ENCODE peak calls at places on chromosomes 7 and 10, in eight cellular contexts. One of them, this sample, is unnamed.

GRCh38 chr10:76675951-76676587 is 961.5 kb downstream of the KCNMA1 start:
- DNase-seq in A549: no peak
- DNase-seq in HepG2: no peak
- DNase-seq in Panc1: no peak
- DNase-seq in SK-N-SH: no peak
- DNase-seq in GM23338: no peak
- DNase-seq in GM12878: no peak
- DNase-seq in HCT116: no peak
- DNase-seq in this sample: no peak

GRCh38 chr10:124092270-124093075 is 925 bp downstream of the CHST15 start:
- DNase-seq in Panc1: no peak
- DNase-seq in A549: peak; percentile 62
- DNase-seq in SK-N-SH: peak; percentile 80
- DNase-seq in GM23338: peak; percentile 82
- DNase-seq in HepG2: no peak
- DNase-seq in GM12878: no peak
- DNase-seq in HCT116: no peak
- DNase-seq in this sample: no peak

GRCh38 chr10:69123306-69123746 is 652 bp upstream of the VPS26A start:
- DNase-seq in Panc1: peak; percentile 79
- DNase-seq in HepG2: peak; percentile 31
- DNase-seq in SK-N-SH: peak; percentile 72
- DNase-seq in GM12878: no peak
- DNase-seq in A549: peak; percentile 74
- DNase-seq in HCT116: peak; percentile 41
- DNase-seq in GM23338: peak; percentile 73
- DNase-seq in this sample: no peak

GRCh38 chr7:116500071-116500853 is 724 bp downstream of the CAV2 start:
- DNase-seq in Panc1: no peak
- DNase-seq in GM23338: peak; percentile 71
- DNase-seq in A549: no peak
- DNase-seq in SK-N-SH: peak; percentile 19
- DNase-seq in HepG2: no peak
- DNase-seq in HCT116: no peak
- DNase-seq in GM12878: no peak
- DNase-seq in this sample: no peak

GRCh38 chr7:155395176-155395797 is 62.6 kb upstream of the EN2 start:
- DNase-seq in A549: no peak
- DNase-seq in HCT116: no peak
- DNase-seq in HepG2: no peak
- DNase-seq in SK-N-SH: peak; percentile 65
- DNase-seq in GM12878: no peak
- DNase-seq in Panc1: no peak
- DNase-seq in GM23338: no peak
- DNase-seq in this sample: no peak

GRCh38 chr7:36390199-36391090 is 783 bp downstream of the ANLN start:
- DNase-seq in Panc1: peak; percentile 80
- DNase-seq in GM23338: peak; percentile 93
- DNase-seq in GM12878: no peak
- DNase-seq in HepG2: peak; percentile 73
- DNase-seq in HCT116: peak; percentile 56
- DNase-seq in SK-N-SH: peak; percentile 90
- DNase-seq in A549: peak; percentile 88
- DNase-seq in this sample: peak; percentile 65

GRCh38 chr7:26608402-26608801 is 256.0 kb downstream of the SKAP2 start:
- DNase-seq in GM23338: no peak
- DNase-seq in Panc1: no peak
- DNase-seq in A549: no peak
- DNase-seq in HCT116: no peak
- DNase-seq in HepG2: no peak
- DNase-seq in GM12878: no peak
- DNase-seq in SK-N-SH: no peak
- DNase-seq in this sample: no peak

GRCh38 chr7:156988605-156989185 is 21.8 kb downstream of the MNX1 start:
- DNase-seq in HCT116: no peak
- DNase-seq in GM12878: no peak
- DNase-seq in Panc1: no peak
- DNase-seq in SK-N-SH: peak; percentile 35
- DNase-seq in GM23338: no peak
- DNase-seq in HepG2: peak; percentile 94
- DNase-seq in A549: no peak
- DNase-seq in this sample: no peak

GRCh38 chr7:130894146-130895005 is 160.4 kb upstream of the KLF14 start:
- DNase-seq in SK-N-SH: no peak
- DNase-seq in HCT116: peak; percentile 97
- DNase-seq in GM12878: no peak
- DNase-seq in Panc1: no peak
- DNase-seq in HepG2: peak; percentile 65
- DNase-seq in GM23338: no peak
- DNase-seq in A549: peak; percentile 80
- DNase-seq in this sample: no peak

GRCh38 chr10:120732643-120733313 is 118.4 kb upstream of the WDR11 start:
- DNase-seq in GM23338: no peak
- DNase-seq in GM12878: no peak
- DNase-seq in SK-N-SH: no peak
- DNase-seq in HCT116: no peak
- DNase-seq in Panc1: no peak
- DNase-seq in HepG2: no peak
- DNase-seq in A549: no peak
- DNase-seq in this sample: no peak

GRCh38 chr7:21338728-21339164 is 89.1 kb upstream of the SP4 start:
- DNase-seq in Panc1: no peak
- DNase-seq in GM12878: no peak
- DNase-seq in GM23338: no peak
- DNase-seq in HepG2: no peak
- DNase-seq in A549: no peak
- DNase-seq in SK-N-SH: no peak
- DNase-seq in HCT116: no peak
- DNase-seq in this sample: no peak

GRCh38 chr7:30983042-30983913 is 19.5 kb downstream of the GHRHR start:
- DNase-seq in SK-N-SH: peak; percentile 94
- DNase-seq in GM23338: peak; percentile 95
- DNase-seq in GM12878: no peak
- DNase-seq in Panc1: peak; percentile 67
- DNase-seq in A549: peak; percentile 75
- DNase-seq in HepG2: peak; percentile 39
- DNase-seq in HCT116: peak; percentile 70
- DNase-seq in this sample: peak; percentile 50

GRCh38 chr7:29207469-29207868 is 12.9 kb downstream of the CHN2 start:
- DNase-seq in HepG2: peak; percentile 67
- DNase-seq in HCT116: no peak
- DNase-seq in Panc1: no peak
- DNase-seq in GM23338: no peak
- DNase-seq in SK-N-SH: no peak
- DNase-seq in GM12878: no peak
- DNase-seq in A549: no peak
- DNase-seq in this sample: no peak

GRCh38 chr10:87674963-87675362 is 15.3 kb downstream of the PAPSS2 start:
- DNase-seq in A549: no peak
- DNase-seq in GM23338: no peak
- DNase-seq in HCT116: no peak
- DNase-seq in SK-N-SH: no peak
- DNase-seq in GM12878: no peak
- DNase-seq in Panc1: no peak
- DNase-seq in HepG2: no peak
- DNase-seq in this sample: no peak

GRCh38 chr10:80714566-80714965 is 176.9 kb downstream of the SH2D4B start:
- DNase-seq in SK-N-SH: no peak
- DNase-seq in GM12878: no peak
- DNase-seq in GM23338: no peak
- DNase-seq in Panc1: no peak
- DNase-seq in HCT116: no peak
- DNase-seq in HepG2: no peak
- DNase-seq in A549: no peak
- DNase-seq in this sample: no peak

GRCh38 chr10:133127291-133128125 is 32.5 kb upstream of the KNDC1 start:
- DNase-seq in HepG2: no peak
- DNase-seq in A549: no peak
- DNase-seq in Panc1: no peak
- DNase-seq in GM12878: no peak
- DNase-seq in SK-N-SH: peak; percentile 79
- DNase-seq in GM23338: peak; percentile 70
- DNase-seq in HCT116: peak; percentile 1
- DNase-seq in this sample: no peak

GRCh38 chr7:106178593-106179134 is 66.6 kb upstream of the SYPL1 start:
- DNase-seq in GM23338: no peak
- DNase-seq in A549: peak; percentile 21
- DNase-seq in Panc1: no peak
- DNase-seq in SK-N-SH: no peak
- DNase-seq in GM12878: no peak
- DNase-seq in HepG2: peak; percentile 5
- DNase-seq in HCT116: peak; percentile 16
- DNase-seq in this sample: no peak

GRCh38 chr7:2629740-2630681 is 1.8 kb upstream of the TTYH3 start:
- DNase-seq in GM12878: no peak
- DNase-seq in A549: no peak
- DNase-seq in Panc1: no peak
- DNase-seq in HepG2: peak; percentile 69
- DNase-seq in SK-N-SH: no peak
- DNase-seq in GM23338: no peak
- DNase-seq in HCT116: no peak
- DNase-seq in this sample: no peak

GRCh38 chr7:83648464-83649241 is at the start of gene SEMA3E:
- DNase-seq in Panc1: peak; percentile 65
- DNase-seq in A549: peak; percentile 25
- DNase-seq in SK-N-SH: no peak
- DNase-seq in HepG2: no peak
- DNase-seq in GM23338: peak; percentile 79
- DNase-seq in GM12878: no peak
- DNase-seq in HCT116: peak; percentile 15
- DNase-seq in this sample: no peak

GRCh38 chr7:110407706-110408105 is 683.2 kb upstream of the LRRN3 start:
- DNase-seq in HCT116: no peak
- DNase-seq in HepG2: no peak
- DNase-seq in GM23338: no peak
- DNase-seq in SK-N-SH: no peak
- DNase-seq in Panc1: no peak
- DNase-seq in GM12878: no peak
- DNase-seq in A549: no peak
- DNase-seq in this sample: no peak

GRCh38 chr10:14084875-14085274 is 245.8 kb downstream of the FRMD4A start:
- DNase-seq in HCT116: no peak
- DNase-seq in Panc1: no peak
- DNase-seq in HepG2: no peak
- DNase-seq in GM23338: no peak
- DNase-seq in SK-N-SH: no peak
- DNase-seq in A549: no peak
- DNase-seq in GM12878: no peak
- DNase-seq in this sample: no peak

GRCh38 chr10:31620236-31621151 is 301.5 kb downstream of the ZEB1 start:
- DNase-seq in SK-N-SH: no peak
- DNase-seq in Panc1: no peak
- DNase-seq in GM12878: no peak
- DNase-seq in GM23338: peak; percentile 80
- DNase-seq in HepG2: no peak
- DNase-seq in HCT116: no peak
- DNase-seq in A549: peak; percentile 43
- DNase-seq in this sample: no peak
- TF ChIP-seq CTCF in SK-N-SH: no peak
- TF ChIP-seq CTCF in Panc1: peak; percentile 47
- TF ChIP-seq CTCF in GM12878: no peak
- TF ChIP-seq CTCF in GM23338: peak; percentile 70
- TF ChIP-seq CTCF in HepG2: peak; percentile 3
- TF ChIP-seq CTCF in HCT116: no peak
- TF ChIP-seq CTCF in A549: peak; percentile 20
- TF ChIP-seq CTCF in this sample: no peak

GRCh38 chr7:150388306-150388705 is 9.2 kb downstream of the ZNF775 start:
- DNase-seq in GM12878: no peak
- DNase-seq in HepG2: no peak
- DNase-seq in A549: no peak
- DNase-seq in HCT116: no peak
- DNase-seq in Panc1: no peak
- DNase-seq in SK-N-SH: no peak
- DNase-seq in GM23338: no peak
- DNase-seq in this sample: no peak
- H3K27ac ChIP-seq in GM12878: no peak overlapping the region
- H3K27ac ChIP-seq in HepG2: peak overlapping the region; percentile 86
- H3K27ac ChIP-seq in A549: no peak overlapping the region
- H3K27ac ChIP-seq in HCT116: no peak overlapping the region
- H3K27ac ChIP-seq in Panc1: no peak overlapping the region
- H3K27ac ChIP-seq in SK-N-SH: no peak overlapping the region
- H3K27ac ChIP-seq in GM23338: no peak overlapping the region
- H3K27ac ChIP-seq in this sample: peak overlapping the region; percentile 87

DNA sequence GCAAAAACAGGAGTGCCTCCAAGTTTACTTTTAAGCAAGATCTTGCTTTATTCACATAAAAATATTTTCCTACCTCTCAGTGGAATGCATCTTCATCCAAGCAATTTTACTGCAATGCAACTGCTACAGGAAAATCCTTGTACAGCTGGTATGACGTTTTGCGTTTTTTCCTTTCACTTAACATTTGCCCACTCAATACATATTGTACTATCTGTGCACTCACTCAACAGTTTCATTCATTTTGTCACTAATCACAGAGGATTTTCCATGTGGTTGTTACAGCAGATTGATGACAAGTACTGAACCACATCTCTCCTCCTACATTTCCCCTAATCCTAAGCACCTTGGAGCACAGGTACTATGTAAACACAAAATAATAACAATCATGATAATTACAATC is 222.0 kb upstream of the IMMP2L start:
- DNase-seq in GM23338: no peak
- DNase-seq in Panc1: no peak
- DNase-seq in HepG2: no peak
- DNase-seq in GM12878: no peak
- DNase-seq in A549: no peak
- DNase-seq in HCT116: no peak
- DNase-seq in SK-N-SH: no peak
- DNase-seq in this sample: no peak
- TF ChIP-seq REST in GM23338: no peak
- TF ChIP-seq REST in Panc1: no peak
- TF ChIP-seq REST in HepG2: no peak
- TF ChIP-seq REST in GM12878: no peak
- TF ChIP-seq REST in A549: no peak
- TF ChIP-seq REST in HCT116: no peak
- TF ChIP-seq REST in SK-N-SH: no peak
- TF ChIP-seq REST in this sample: no peak

DNA sequence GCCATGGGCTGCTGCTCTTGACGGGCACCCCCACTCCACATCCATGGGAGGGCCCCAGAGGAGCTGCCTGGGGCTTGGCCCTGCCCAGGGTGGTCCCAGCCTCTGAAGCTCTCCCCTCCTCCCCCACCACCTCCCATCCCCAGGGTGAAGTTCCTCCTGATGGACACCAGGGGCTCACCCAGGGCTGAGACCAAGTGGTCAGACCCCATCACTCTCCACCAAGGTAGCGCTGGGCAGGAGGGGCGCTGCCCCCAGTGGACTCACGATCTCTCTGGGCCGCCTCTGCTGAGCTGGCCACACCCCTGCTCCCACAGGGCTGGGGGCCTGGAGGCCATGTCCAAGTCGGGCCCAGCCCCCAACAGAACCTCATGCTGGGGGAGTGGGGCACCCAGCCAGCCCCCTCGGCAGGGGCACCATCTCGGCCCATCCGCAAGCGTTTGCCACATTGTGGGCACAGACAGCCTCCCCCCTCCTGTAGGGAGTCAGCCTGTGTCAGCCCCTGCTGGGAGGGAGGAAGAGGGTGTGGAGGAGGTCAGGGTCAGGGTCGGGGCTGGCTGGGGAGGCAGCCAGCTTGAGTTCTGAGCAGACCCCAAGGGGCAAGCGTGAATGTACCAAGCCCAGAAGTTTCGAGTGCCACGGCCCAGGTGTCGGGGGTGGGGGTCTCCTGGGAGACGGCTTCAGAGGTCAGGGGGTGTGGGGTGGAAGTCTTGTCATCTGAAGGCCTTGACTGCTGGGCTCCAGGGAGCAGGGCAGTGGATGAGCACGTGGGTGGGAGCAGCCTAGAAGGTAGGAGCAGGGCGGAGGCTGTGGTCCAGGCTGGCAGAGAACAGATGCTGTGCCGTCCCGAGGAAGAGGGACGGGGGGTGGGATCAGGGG is 2.8 kb downstream of the UPK3B start:
- DNase-seq in A549: peak; percentile 68
- DNase-seq in SK-N-SH: peak; percentile 87
- DNase-seq in HCT116: peak; percentile 15
- DNase-seq in GM12878: no peak
- DNase-seq in Panc1: no peak
- DNase-seq in GM23338: peak; percentile 81
- DNase-seq in HepG2: peak; percentile 54
- DNase-seq in this sample: no peak
- TF ChIP-seq CTCF in A549: peak; percentile 34
- TF ChIP-seq CTCF in SK-N-SH: peak; percentile 58
- TF ChIP-seq CTCF in HCT116: no peak
- TF ChIP-seq CTCF in GM12878: peak; percentile 38
- TF ChIP-seq CTCF in Panc1: peak; percentile 41
- TF ChIP-seq CTCF in GM23338: peak; percentile 48
- TF ChIP-seq CTCF in HepG2: peak; percentile 55
- TF ChIP-seq CTCF in this sample: no peak

This sample was measured in HL-60.